ENCODE peak calls at places on chromosomes 13 and 19, in seven cellular contexts. One of them, this sample, is unnamed. For H3K27me3 and H3K36me3, the result is how much of the 10 kb centered on the place peaks cover.

GRCh38 chr13:24165746-24166145 is 5.2 kb downstream of the SPATA13 start:
- DNase-seq in neuronal stem cell: no peak
- DNase-seq in BJ: peak
- DNase-seq in osteoblast: peak
- DNase-seq in tibial artery: no peak
- DNase-seq in cardiac muscle cell: no peak
- DNase-seq in sigmoid colon: no peak
- DNase-seq in this sample: peak

GRCh38 chr13:93620366-93620765 is 393.8 kb downstream of the GPC6 start:
- DNase-seq in neuronal stem cell: no peak
- DNase-seq in BJ: peak
- DNase-seq in osteoblast: no peak
- DNase-seq in tibial artery: no peak
- DNase-seq in cardiac muscle cell: no peak
- DNase-seq in sigmoid colon: no peak
- DNase-seq in this sample: no peak

GRCh38 chr19:42396248-42396541 is 6.1 kb upstream of the CNFN start:
- DNase-seq in neuronal stem cell: no peak
- DNase-seq in BJ: no peak
- DNase-seq in osteoblast: peak
- DNase-seq in tibial artery: no peak
- DNase-seq in cardiac muscle cell: peak
- DNase-seq in sigmoid colon: no peak
- DNase-seq in this sample: peak

GRCh38 chr19:28396259-28396940 is 816.6 kb downstream of the UQCRFS1 start:
- DNase-seq in neuronal stem cell: no peak
- DNase-seq in BJ: no peak
- DNase-seq in osteoblast: no peak
- DNase-seq in tibial artery: no peak
- DNase-seq in cardiac muscle cell: no peak
- DNase-seq in sigmoid colon: no peak
- DNase-seq in this sample: no peak

GRCh38 chr19:12953456-12954149 is 3.4 kb downstream of the GADD45GIP1 start:
- DNase-seq in neuronal stem cell: no peak
- DNase-seq in BJ: no peak
- DNase-seq in osteoblast: peak
- DNase-seq in tibial artery: no peak
- DNase-seq in cardiac muscle cell: no peak
- DNase-seq in sigmoid colon: no peak
- DNase-seq in this sample: no peak

GRCh38 chr19:33273881-33274662 is 28.3 kb downstream of the CEBPA start:
- DNase-seq in neuronal stem cell: no peak
- DNase-seq in BJ: peak
- DNase-seq in osteoblast: peak
- DNase-seq in tibial artery: peak
- DNase-seq in cardiac muscle cell: peak
- DNase-seq in sigmoid colon: no peak
- DNase-seq in this sample: no peak

GRCh38 chr19:57947419-57948134 is at the start of gene ZNF256:
- DNase-seq in neuronal stem cell: peak
- DNase-seq in BJ: peak
- DNase-seq in osteoblast: peak
- DNase-seq in tibial artery: peak
- DNase-seq in cardiac muscle cell: peak
- DNase-seq in sigmoid colon: peak
- DNase-seq in this sample: peak

GRCh38 chr19:29088761-29089160 is 124.2 kb downstream of the UQCRFS1 start:
- DNase-seq in neuronal stem cell: no peak
- DNase-seq in BJ: no peak
- DNase-seq in osteoblast: no peak
- DNase-seq in tibial artery: no peak
- DNase-seq in cardiac muscle cell: no peak
- DNase-seq in sigmoid colon: no peak
- DNase-seq in this sample: no peak

GRCh38 chr19:45613926-45614725 is 12.1 kb upstream of the GPR4 start:
- DNase-seq in neuronal stem cell: no peak
- DNase-seq in BJ: peak
- DNase-seq in osteoblast: peak
- DNase-seq in tibial artery: no peak
- DNase-seq in cardiac muscle cell: peak
- DNase-seq in sigmoid colon: no peak
- DNase-seq in this sample: no peak

GRCh38 chr13:29758591-29759114 is 91.8 kb downstream of the UBL3 start:
- DNase-seq in neuronal stem cell: no peak
- DNase-seq in BJ: no peak
- DNase-seq in osteoblast: no peak
- DNase-seq in tibial artery: no peak
- DNase-seq in cardiac muscle cell: peak
- DNase-seq in sigmoid colon: no peak
- DNase-seq in this sample: no peak

GRCh38 chr13:90902255-90902654 is 445.2 kb upstream of the MIR17HG start:
- DNase-seq in neuronal stem cell: no peak
- DNase-seq in BJ: no peak
- DNase-seq in osteoblast: no peak
- DNase-seq in tibial artery: no peak
- DNase-seq in cardiac muscle cell: no peak
- DNase-seq in sigmoid colon: no peak
- DNase-seq in this sample: no peak

GRCh38 chr13:30618938-30619289 is 1.2 kb downstream of the USPL1 start:
- DNase-seq in neuronal stem cell: no peak
- DNase-seq in BJ: no peak
- DNase-seq in osteoblast: no peak
- DNase-seq in tibial artery: no peak
- DNase-seq in cardiac muscle cell: no peak
- DNase-seq in sigmoid colon: no peak
- DNase-seq in this sample: no peak

GRCh38 chr13:23743269-23743668 is 145.9 kb downstream of the MIPEP start:
- DNase-seq in neuronal stem cell: no peak
- DNase-seq in BJ: no peak
- DNase-seq in osteoblast: no peak
- DNase-seq in tibial artery: no peak
- DNase-seq in cardiac muscle cell: no peak
- DNase-seq in sigmoid colon: no peak
- DNase-seq in this sample: no peak

GRCh38 chr19:39052243-39052746 is 19.9 kb upstream of the FBXO27 start:
- DNase-seq in neuronal stem cell: peak
- DNase-seq in BJ: no peak
- DNase-seq in osteoblast: peak
- DNase-seq in tibial artery: peak
- DNase-seq in cardiac muscle cell: peak
- DNase-seq in sigmoid colon: peak
- DNase-seq in this sample: peak

GRCh38 chr19:33799507-33799906 is 2.8 kb downstream of the KCTD15 start:
- DNase-seq in neuronal stem cell: no peak
- DNase-seq in BJ: no peak
- DNase-seq in osteoblast: peak
- DNase-seq in tibial artery: no peak
- DNase-seq in cardiac muscle cell: no peak
- DNase-seq in sigmoid colon: no peak
- DNase-seq in this sample: peak

GRCh38 chr13:43431279-43431678 is 355.5 kb downstream of the ENOX1 start:
- DNase-seq in neuronal stem cell: no peak
- DNase-seq in BJ: no peak
- DNase-seq in osteoblast: no peak
- DNase-seq in tibial artery: no peak
- DNase-seq in cardiac muscle cell: no peak
- DNase-seq in sigmoid colon: no peak
- DNase-seq in this sample: no peak

GRCh38 chr13:110463876-110464510 is 97.5 kb downstream of the RAB20 start:
- DNase-seq in neuronal stem cell: no peak
- DNase-seq in BJ: no peak
- DNase-seq in osteoblast: no peak
- DNase-seq in tibial artery: no peak
- DNase-seq in cardiac muscle cell: no peak
- DNase-seq in sigmoid colon: no peak
- DNase-seq in this sample: no peak

GRCh38 chr13:98976338-98976737 is 1.5 kb downstream of the DOCK9 start:
- DNase-seq in neuronal stem cell: no peak
- DNase-seq in BJ: no peak
- DNase-seq in osteoblast: no peak
- DNase-seq in tibial artery: no peak
- DNase-seq in cardiac muscle cell: peak
- DNase-seq in sigmoid colon: no peak
- DNase-seq in this sample: no peak

GRCh38 chr13:91302070-91302469 is 45.4 kb upstream of the MIR17HG start:
- DNase-seq in neuronal stem cell: no peak
- DNase-seq in BJ: no peak
- DNase-seq in osteoblast: peak
- DNase-seq in tibial artery: no peak
- DNase-seq in cardiac muscle cell: no peak
- DNase-seq in sigmoid colon: no peak
- DNase-seq in this sample: no peak

GRCh38 chr13:106302011-106302410 is 233.5 kb downstream of the EFNB2 start:
- DNase-seq in neuronal stem cell: no peak
- DNase-seq in BJ: no peak
- DNase-seq in osteoblast: no peak
- DNase-seq in tibial artery: no peak
- DNase-seq in cardiac muscle cell: no peak
- DNase-seq in sigmoid colon: no peak
- DNase-seq in this sample: no peak

GRCh38 chr19:40321566-40322270 is 26.5 kb downstream of the C19orf47 start:
- DNase-seq in neuronal stem cell: no peak
- DNase-seq in BJ: no peak
- DNase-seq in osteoblast: peak
- DNase-seq in tibial artery: no peak
- DNase-seq in cardiac muscle cell: no peak
- DNase-seq in sigmoid colon: no peak
- DNase-seq in this sample: peak

DNA sequence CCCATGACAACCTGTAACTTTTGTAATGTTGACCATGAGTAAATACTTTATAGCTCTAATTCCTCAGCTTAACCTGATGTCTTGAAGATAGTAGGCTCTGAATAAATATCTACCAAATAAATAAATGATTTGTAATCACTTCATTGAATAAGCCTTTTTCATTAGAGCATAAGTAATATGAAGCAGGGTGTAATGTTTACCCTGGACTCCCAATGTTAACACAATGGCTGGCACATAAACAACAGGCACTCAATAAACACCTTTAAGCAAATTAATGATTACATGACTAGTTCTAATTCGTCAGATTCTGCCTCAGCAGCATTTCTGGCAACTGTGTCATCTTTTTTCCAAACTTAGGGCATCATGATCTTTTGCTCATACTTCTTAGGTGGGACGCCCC is 396.3 kb downstream of the LIG4 start:
- DNase-seq in neuronal stem cell: no peak
- DNase-seq in BJ: no peak
- DNase-seq in osteoblast: no peak
- DNase-seq in tibial artery: no peak
- DNase-seq in cardiac muscle cell: no peak
- DNase-seq in sigmoid colon: no peak
- DNase-seq in this sample: no peak
- H3K4me3 ChIP-seq in neuronal stem cell: no peak
- H3K4me3 ChIP-seq in BJ: no peak
- H3K4me3 ChIP-seq in osteoblast: no peak
- H3K4me3 ChIP-seq in tibial artery: no peak
- H3K4me3 ChIP-seq in cardiac muscle cell: no peak
- H3K4me3 ChIP-seq in sigmoid colon: no peak
- H3K4me3 ChIP-seq in this sample: no peak

GRCh38 chr19:49423985-49424303 is 703 bp upstream of the PTH2 start:
- DNase-seq in neuronal stem cell: no peak
- DNase-seq in BJ: no peak
- DNase-seq in osteoblast: no peak
- DNase-seq in tibial artery: no peak
- DNase-seq in cardiac muscle cell: no peak
- DNase-seq in sigmoid colon: no peak
- DNase-seq in this sample: no peak
- H3K27me3 ChIP-seq in neuronal stem cell: half or more
- H3K27me3 ChIP-seq in BJ: half or more
- H3K27me3 ChIP-seq in osteoblast: half or more
- H3K27me3 ChIP-seq in tibial artery: under half
- H3K27me3 ChIP-seq in cardiac muscle cell: half or more
- H3K27me3 ChIP-seq in sigmoid colon: half or more
- H3K27me3 ChIP-seq in this sample: half or more

DNA sequence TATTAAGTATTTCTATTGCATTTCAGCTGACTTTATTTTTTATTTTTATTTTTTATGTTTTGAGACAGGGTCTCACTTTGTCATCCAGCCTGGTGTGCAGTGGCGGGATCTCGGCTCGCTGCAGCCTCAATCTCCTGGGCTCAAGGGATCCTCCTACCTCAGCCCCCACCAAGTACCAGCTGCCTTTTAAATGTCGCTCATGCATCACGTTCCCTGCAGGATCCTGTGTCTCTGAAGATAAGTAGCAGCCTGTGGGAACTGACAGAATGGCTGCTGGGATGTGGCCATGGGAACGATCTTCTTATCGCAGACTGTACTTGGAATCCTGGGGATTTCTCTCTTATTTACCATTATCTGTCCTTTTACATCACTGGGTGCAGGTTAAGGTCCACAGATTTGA is 34.8 kb upstream of the ZNF331 start:
- DNase-seq in neuronal stem cell: no peak
- DNase-seq in BJ: no peak
- DNase-seq in osteoblast: no peak
- DNase-seq in tibial artery: no peak
- DNase-seq in cardiac muscle cell: no peak
- DNase-seq in sigmoid colon: no peak
- DNase-seq in this sample: no peak
- H3K36me3 ChIP-seq in neuronal stem cell: under half
- H3K36me3 ChIP-seq in BJ: under half
- H3K36me3 ChIP-seq in osteoblast: under half
- H3K36me3 ChIP-seq in tibial artery: under half
- H3K36me3 ChIP-seq in cardiac muscle cell: under half
- H3K36me3 ChIP-seq in sigmoid colon: under half
- H3K36me3 ChIP-seq in this sample: under half

GRCh38 chr13:36712290-36712689 is 38.5 kb downstream of the SERTM1 start:
- DNase-seq in neuronal stem cell: no peak
- DNase-seq in BJ: no peak
- DNase-seq in osteoblast: no peak
- DNase-seq in tibial artery: no peak
- DNase-seq in cardiac muscle cell: no peak
- DNase-seq in sigmoid colon: no peak
- DNase-seq in this sample: no peak

GRCh38 chr13:36710396-36710795 is 36.6 kb downstream of the SERTM1 start:
- DNase-seq in neuronal stem cell: no peak
- DNase-seq in BJ: no peak
- DNase-seq in osteoblast: no peak
- DNase-seq in tibial artery: no peak
- DNase-seq in cardiac muscle cell: no peak
- DNase-seq in sigmoid colon: no peak
- DNase-seq in this sample: no peak

GRCh38 chr13:36709136-36709895 is 35.5 kb downstream of the SERTM1 start:
- DNase-seq in neuronal stem cell: no peak
- DNase-seq in BJ: no peak
- DNase-seq in osteoblast: peak
- DNase-seq in tibial artery: no peak
- DNase-seq in cardiac muscle cell: no peak
- DNase-seq in sigmoid colon: no peak
- DNase-seq in this sample: no peak

GRCh38 chr13:36706755-36707154 is 32.9 kb downstream of the SERTM1 start:
- DNase-seq in neuronal stem cell: no peak
- DNase-seq in BJ: no peak
- DNase-seq in osteoblast: peak
- DNase-seq in tibial artery: no peak
- DNase-seq in cardiac muscle cell: peak
- DNase-seq in sigmoid colon: no peak
- DNase-seq in this sample: no peak
- H3K4me3 ChIP-seq in neuronal stem cell: no peak
- H3K4me3 ChIP-seq in BJ: no peak
- H3K4me3 ChIP-seq in osteoblast: no peak
- H3K4me3 ChIP-seq in tibial artery: no peak
- H3K4me3 ChIP-seq in cardiac muscle cell: no peak
- H3K4me3 ChIP-seq in sigmoid colon: no peak
- H3K4me3 ChIP-seq in this sample: no peak

This sample was measured in H7.